ENCODE peak calls at places on chromosome 6, in five cellular contexts. W, P, B, X and H are unnamed samples.

GRCh38 chr6:156852147-156852857 is 75.1 kb downstream of the ARID1B start:
- DNase-seq in W (no peak), P (no peak), B (no peak), X (no peak), H (no peak)

GRCh38 chr6:44475779-44476434 is 88.4 kb downstream of the CDC5L start:
- DNase-seq in W (peak; percentile 62), P (peak; percentile 80), B (peak; percentile 92), X (peak; percentile 57), H (peak; percentile 52)

GRCh38 chr6:160160450-160160849 is 38.8 kb downstream of the SLC22A1 start:
- DNase-seq in W (no peak), P (peak; percentile 51), B (no peak), X (peak; percentile 73), H (no peak)

GRCh38 chr6:39357998-39358686 is 35.6 kb upstream of the KCNK16 start:
- DNase-seq in W (no peak), P (peak; percentile 77), B (no peak), X (peak; percentile 67), H (no peak)

GRCh38 chr6:52497652-52498408 is 77.7 kb downstream of the EFHC1 start:
- DNase-seq in W (no peak), P (peak; percentile 85), B (peak; percentile 61), X (no peak), H (peak; percentile 37)

GRCh38 chr6:35993150-35993549 is 31.3 kb downstream of the SLC26A8 start:
- DNase-seq in W (no peak), P (no peak), B (no peak), X (no peak), H (no peak)

GRCh38 chr6:135182993-135183531 is 2.0 kb downstream of the MYB start:
- DNase-seq in W (peak; percentile 38), P (no peak), B (peak; percentile 82), X (peak; percentile 5), H (peak; percentile 46)

GRCh38 chr6:66825539-66825938 is 1118.5 kb upstream of the EYS start:
- DNase-seq in W (no peak), P (no peak), B (no peak), X (no peak), H (no peak)

GRCh38 chr6:142857609-142858195 is 87.3 kb downstream of the HIVEP2 start:
- DNase-seq in W (no peak), P (no peak), B (peak; percentile 17), X (no peak), H (peak; percentile 27)

GRCh38 chr6:3001773-3002293 is 2.1 kb downstream of the NQO2 start:
- DNase-seq in W (no peak), P (peak; percentile 90), B (peak; percentile 68), X (peak; percentile 76), H (no peak)

GRCh38 chr6:107488875-107489635 is 862 bp upstream of the SOBP start:
- DNase-seq in W (peak; percentile 9), P (peak; percentile 33), B (peak; percentile 56), X (no peak), H (peak; percentile 31)

GRCh38 chr6:110979565-110980096 is 2.2 kb upstream of the RPF2 start:
- DNase-seq in W (no peak), P (no peak), B (no peak), X (no peak), H (no peak)
- TF ChIP-seq CTCF in W (no peak), P (no peak), B (no peak), X (no peak), H (no peak)

GRCh38 chr6:15249371-15250019 is 3.6 kb downstream of the JARID2 start:
- DNase-seq in W (no peak), P (no peak), B (no peak), X (peak; percentile 17), H (no peak)

GRCh38 chr6:15247214-15247749 is 1.4 kb downstream of the JARID2 start:
- DNase-seq in W (no peak), P (peak; percentile 27), B (no peak), X (peak; percentile 20), H (no peak)

GRCh38 chr6:15248451-15249370 is 2.8 kb downstream of the JARID2 start:
- DNase-seq in W (peak; percentile 95), P (peak; percentile 97), B (peak; percentile 94), X (peak; percentile 80), H (peak; percentile 85)

GRCh38 chr6:15246217-15247211 is 645 bp downstream of the JARID2 start:
- DNase-seq in W (no peak), P (peak; percentile 46), B (no peak), X (peak; percentile 20), H (no peak)

GRCh38 chr6:15247750-15248450 is 2.0 kb downstream of the JARID2 start:
- DNase-seq in W (peak; percentile 46), P (peak; percentile 64), B (peak; percentile 55), X (peak; percentile 39), H (peak; percentile 62)
- TF ChIP-seq CTCF in W (peak; percentile 18), P (no peak), B (peak; percentile 49), X (peak; percentile 3), H (no peak)

DNA sequence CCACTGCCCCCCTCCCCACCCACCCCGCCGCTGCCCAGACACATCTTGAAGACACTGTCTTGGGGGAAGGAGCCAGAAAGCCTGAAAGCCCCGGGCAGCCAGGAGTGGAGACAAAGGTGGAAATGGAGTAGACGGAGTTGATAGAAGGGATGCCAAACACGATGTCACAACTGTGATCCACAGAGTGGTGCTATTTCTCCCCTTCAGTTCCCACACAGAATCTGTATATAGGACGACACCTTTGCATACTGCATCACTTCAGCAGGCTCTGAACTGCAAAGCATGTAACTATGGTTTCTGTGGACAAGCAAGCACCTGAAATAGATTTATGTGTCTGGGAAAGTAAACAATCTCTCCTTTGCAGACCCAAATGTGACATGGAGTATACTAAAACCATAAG is 56.4 kb upstream of the F13A1 start:
- DNase-seq in W (no peak), P (no peak), B (peak; percentile 18), X (peak; percentile 13), H (no peak)
- TF ChIP-seq CTCF in W (no peak), P (no peak), B (no peak), X (peak; percentile 15), H (no peak)

GRCh38 chr6:144131248-144131709 is 19.0 kb upstream of the STX11 start:
- DNase-seq in W (no peak), P (peak; percentile 89), B (no peak), X (peak; percentile 94), H (no peak)
- TF ChIP-seq CTCF in W (peak; percentile 3), P (no peak), B (no peak), X (no peak), H (no peak)

GRCh38 chr6:110880651-110881050 is 6.1 kb downstream of the AMD1 start:
- DNase-seq in W (no peak), P (no peak), B (no peak), X (no peak), H (no peak)

GRCh38 chr6:110877569-110877968 is 3.0 kb downstream of the AMD1 start:
- DNase-seq in W (no peak), P (no peak), B (no peak), X (no peak), H (no peak)

GRCh38 chr6:110876170-110876773 is 1.7 kb downstream of the AMD1 start:
- DNase-seq in W (peak; percentile 45), P (peak; percentile 92), B (peak; percentile 69), X (peak; percentile 78), H (peak; percentile 54)

GRCh38 chr6:110877154-110877564 is 2.6 kb downstream of the AMD1 start:
- DNase-seq in W (no peak), P (peak; percentile 13), B (no peak), X (peak; percentile 17), H (no peak)

DNA sequence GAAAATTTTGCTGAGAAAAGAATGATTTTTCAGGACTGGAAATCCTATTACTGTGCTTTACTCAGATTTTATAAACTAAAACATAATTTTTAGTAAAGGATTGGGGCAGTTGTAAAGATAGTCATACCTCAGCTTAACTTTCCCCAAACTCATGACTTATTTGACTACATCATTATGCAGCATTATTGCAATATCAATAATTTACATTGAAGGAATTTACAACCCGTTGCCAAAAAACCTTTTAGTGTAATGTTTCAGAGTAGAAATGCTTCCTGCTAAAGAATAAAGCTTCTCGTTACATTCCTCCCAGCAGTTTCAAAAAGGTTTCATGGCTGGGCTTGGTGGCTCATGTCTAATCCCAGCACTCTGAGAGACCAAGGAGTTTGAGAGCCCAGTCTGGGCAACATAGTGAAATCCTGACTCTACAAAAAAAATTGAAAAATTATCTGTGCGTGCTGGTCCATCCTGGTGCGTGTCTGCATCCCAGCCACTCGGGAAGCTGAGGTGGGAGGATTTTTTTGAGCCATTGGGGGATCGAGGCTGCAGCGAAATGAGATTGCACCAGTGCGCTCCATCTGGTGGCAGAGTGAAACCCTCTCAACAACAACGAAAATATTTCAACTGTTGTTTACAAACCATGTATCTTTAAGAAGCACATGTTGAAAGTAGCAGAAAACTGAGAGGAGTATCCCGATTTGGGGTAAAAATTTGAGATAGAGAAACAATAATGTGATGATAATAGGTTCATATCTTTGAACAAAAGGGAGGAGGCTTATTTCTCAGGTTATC is 4.4 kb downstream of the AMD1 start:
- DNase-seq in W (no peak), P (peak; percentile 30), B (peak; percentile 35), X (peak; percentile 30), H (no peak)
- TF ChIP-seq CTCF in W (peak; percentile 65), P (peak; percentile 43), B (peak; percentile 51), X (peak; percentile 47), H (no peak)

GRCh38 chr6:4384638-4385036 is 249.3 kb upstream of the ECI2 start:
- DNase-seq in W (no peak), P (no peak), B (no peak), X (no peak), H (no peak)
- TF ChIP-seq CTCF in W (no peak), P (no peak), B (no peak), X (no peak), H (no peak)

GRCh38 chr6:14280766-14281293 is 163.3 kb downstream of the CD83 start:
- DNase-seq in W (no peak), P (no peak), B (no peak), X (no peak), H (no peak)
- TF ChIP-seq CTCF in W (no peak), P (no peak), B (no peak), X (no peak), H (no peak)

DNA sequence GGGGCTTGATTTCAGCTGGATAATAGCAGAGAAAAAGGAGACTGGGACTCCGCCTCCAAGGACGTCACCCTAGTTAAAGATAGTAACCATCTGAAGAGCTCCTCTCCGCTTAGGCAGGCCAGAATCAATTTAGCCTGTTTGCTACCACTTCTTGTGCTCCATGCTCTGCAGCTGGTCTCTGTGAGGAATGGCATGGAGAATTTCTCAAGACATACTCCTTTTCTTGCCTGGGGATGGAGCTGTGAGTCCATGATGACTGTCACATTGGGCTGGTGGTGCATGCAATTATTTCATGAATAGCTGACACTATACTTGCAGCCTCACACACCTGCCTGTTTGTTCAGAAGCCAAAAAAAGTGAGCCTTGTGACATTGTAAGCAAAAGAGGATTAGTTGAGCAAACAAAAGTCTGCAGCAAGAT is 61.4 kb downstream of the TXLNB start:
- DNase-seq in W (no peak), P (peak; percentile 52), B (no peak), X (peak; percentile 39), H (no peak)
- TF ChIP-seq CTCF in W (no peak), P (no peak), B (peak; percentile 18), X (peak; percentile 19), H (no peak)

GRCh38 chr6:148528292-148528691 is 185.7 kb downstream of the SASH1 start:
- DNase-seq in W (no peak), P (peak; percentile 46), B (no peak), X (no peak), H (no peak)
- TF ChIP-seq CTCF in W (no peak), P (peak; percentile 16), B (no peak), X (no peak), H (no peak)

GRCh38 chr6:5462856-5463255 is 201.5 kb downstream of the FARS2 start:
- DNase-seq in W (no peak), P (no peak), B (no peak), X (no peak), H (no peak)
- TF ChIP-seq CTCF in W (no peak), P (no peak), B (no peak), X (no peak), H (no peak)